ENCODE peak calls at places on chromosomes 12 and 14, in seven cellular contexts. One of them, this sample, is unnamed.

GRCh38 chr12:70695361-70696023 is 58.3 kb upstream of the PTPRB start:
- DNase-seq in cardiac muscle cell: no peak
- DNase-seq in uterus: no peak
- DNase-seq in heart right ventricle: no peak
- DNase-seq in transverse colon: no peak
- DNase-seq in thyroid gland: no peak
- DNase-seq in fibroblast of lung: no peak
- DNase-seq in this sample: no peak

GRCh38 chr14:51821822-51822221 is 38.6 kb upstream of the GNG2 start:
- DNase-seq in cardiac muscle cell: no peak
- DNase-seq in uterus: no peak
- DNase-seq in heart right ventricle: no peak
- DNase-seq in transverse colon: no peak
- DNase-seq in fibroblast of lung: peak; percentile 23
- DNase-seq in thyroid gland: no peak
- DNase-seq in this sample: no peak

GRCh38 chr12:93860659-93861373 is 183.6 kb downstream of the CRADD start:
- DNase-seq in heart right ventricle: no peak
- DNase-seq in fibroblast of lung: peak; percentile 32
- DNase-seq in uterus: no peak
- DNase-seq in cardiac muscle cell: no peak
- DNase-seq in transverse colon: no peak
- DNase-seq in thyroid gland: no peak
- DNase-seq in this sample: no peak

GRCh38 chr12:122847921-122848421 is 12.7 kb downstream of the HIP1R start:
- DNase-seq in fibroblast of lung: no peak
- DNase-seq in cardiac muscle cell: no peak
- DNase-seq in heart right ventricle: no peak
- DNase-seq in uterus: no peak
- DNase-seq in thyroid gland: peak; percentile 1
- DNase-seq in transverse colon: no peak
- DNase-seq in this sample: no peak

GRCh38 chr12:91576432-91576831 is 393.8 kb upstream of the DCN start:
- DNase-seq in thyroid gland: no peak
- DNase-seq in uterus: no peak
- DNase-seq in transverse colon: no peak
- DNase-seq in heart right ventricle: no peak
- DNase-seq in fibroblast of lung: no peak
- DNase-seq in cardiac muscle cell: no peak
- DNase-seq in this sample: no peak

GRCh38 chr14:54881761-54882401 is 20.7 kb downstream of the GCH1 start:
- DNase-seq in heart right ventricle: no peak
- DNase-seq in thyroid gland: no peak
- DNase-seq in transverse colon: no peak
- DNase-seq in uterus: no peak
- DNase-seq in fibroblast of lung: no peak
- DNase-seq in cardiac muscle cell: peak; percentile 69
- DNase-seq in this sample: no peak

GRCh38 chr14:96297000-96297399 is 41.0 kb downstream of the BDKRB1 start:
- DNase-seq in fibroblast of lung: peak; percentile 22
- DNase-seq in cardiac muscle cell: peak; percentile 30
- DNase-seq in transverse colon: no peak
- DNase-seq in heart right ventricle: no peak
- DNase-seq in uterus: no peak
- DNase-seq in thyroid gland: no peak
- DNase-seq in this sample: peak; percentile 49

GRCh38 chr14:20989787-20990600 is at the start of gene METTL17:
- DNase-seq in transverse colon: peak; percentile 92
- DNase-seq in fibroblast of lung: peak; percentile 98
- DNase-seq in uterus: peak; percentile 91
- DNase-seq in heart right ventricle: peak; percentile 87
- DNase-seq in cardiac muscle cell: peak; percentile 99
- DNase-seq in thyroid gland: peak; percentile 94
- DNase-seq in this sample: peak; percentile 99

GRCh38 chr14:101400815-101401214 is 160.5 kb upstream of the DIO3 start:
- DNase-seq in heart right ventricle: no peak
- DNase-seq in transverse colon: no peak
- DNase-seq in thyroid gland: no peak
- DNase-seq in uterus: no peak
- DNase-seq in cardiac muscle cell: peak; percentile 77
- DNase-seq in fibroblast of lung: no peak
- DNase-seq in this sample: no peak

GRCh38 chr14:104865069-104865630 is at the start of gene CEP170B:
- DNase-seq in thyroid gland: peak; percentile 52
- DNase-seq in cardiac muscle cell: peak; percentile 48
- DNase-seq in heart right ventricle: peak; percentile 57
- DNase-seq in transverse colon: no peak
- DNase-seq in fibroblast of lung: peak; percentile 28
- DNase-seq in uterus: no peak
- DNase-seq in this sample: peak; percentile 44

GRCh38 chr14:68239988-68240387 is 420.4 kb downstream of the RAD51B start:
- DNase-seq in heart right ventricle: no peak
- DNase-seq in thyroid gland: no peak
- DNase-seq in fibroblast of lung: peak; percentile 34
- DNase-seq in uterus: no peak
- DNase-seq in transverse colon: peak; percentile 50
- DNase-seq in cardiac muscle cell: no peak
- DNase-seq in this sample: no peak

GRCh38 chr12:91994208-91994797 is 151.3 kb downstream of the BTG1 start:
- DNase-seq in heart right ventricle: no peak
- DNase-seq in cardiac muscle cell: no peak
- DNase-seq in transverse colon: no peak
- DNase-seq in thyroid gland: no peak
- DNase-seq in fibroblast of lung: no peak
- DNase-seq in uterus: no peak
- DNase-seq in this sample: no peak

GRCh38 chr12:26058818-26059217 is 66.0 kb downstream of the BHLHE41 start:
- DNase-seq in thyroid gland: no peak
- DNase-seq in heart right ventricle: no peak
- DNase-seq in transverse colon: no peak
- DNase-seq in uterus: no peak
- DNase-seq in fibroblast of lung: peak; percentile 61
- DNase-seq in cardiac muscle cell: no peak
- DNase-seq in this sample: no peak

GRCh38 chr12:53212931-53213330 is 5.9 kb upstream of the ITGB7 start:
- DNase-seq in transverse colon: no peak
- DNase-seq in fibroblast of lung: no peak
- DNase-seq in cardiac muscle cell: no peak
- DNase-seq in thyroid gland: no peak
- DNase-seq in heart right ventricle: no peak
- DNase-seq in uterus: no peak
- DNase-seq in this sample: no peak
- H3K36me3 ChIP-seq in transverse colon: no peaks in the 10 kb centered on the region
- H3K36me3 ChIP-seq in fibroblast of lung: peaks cover 41% of the 10 kb centered on the region
- H3K36me3 ChIP-seq in cardiac muscle cell: peaks cover 4% of the 10 kb centered on the region
- H3K36me3 ChIP-seq in thyroid gland: peaks cover 43% of the 10 kb centered on the region
- H3K36me3 ChIP-seq in heart right ventricle: peaks cover 5% of the 10 kb centered on the region
- H3K36me3 ChIP-seq in uterus: no peaks in the 10 kb centered on the region
- H3K36me3 ChIP-seq in this sample: peaks cover 14% of the 10 kb centered on the region

DNA sequence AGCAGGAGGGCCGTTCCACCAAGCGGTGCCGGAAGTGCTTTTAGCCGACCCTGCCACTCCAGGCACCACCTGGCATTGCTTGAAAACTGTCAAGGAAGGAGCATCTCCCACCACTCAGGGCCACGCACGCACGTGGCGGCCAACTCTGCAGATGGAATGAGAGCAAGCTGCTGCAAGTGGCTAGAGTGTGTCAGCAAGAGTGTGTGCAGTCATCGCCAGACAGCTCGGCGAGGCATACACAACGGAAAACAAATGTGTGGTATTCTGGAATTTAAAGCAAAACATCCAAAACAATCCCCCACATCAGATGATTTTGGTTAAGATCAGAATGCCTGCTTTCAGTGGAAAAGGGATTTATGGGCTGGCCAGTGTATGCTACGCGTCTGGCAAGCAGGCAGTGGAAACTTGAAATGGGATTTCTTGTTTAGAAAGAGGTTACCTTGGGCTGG is 11.2 kb downstream of the CD9 start:
- DNase-seq in transverse colon: no peak
- DNase-seq in thyroid gland: no peak
- DNase-seq in heart right ventricle: no peak
- DNase-seq in fibroblast of lung: peak; percentile 95
- DNase-seq in cardiac muscle cell: no peak
- DNase-seq in uterus: no peak
- DNase-seq in this sample: no peak
- H3K27ac ChIP-seq in transverse colon: peak overlapping the region; percentile 93
- H3K27ac ChIP-seq in thyroid gland: peak overlapping the region; percentile 94
- H3K27ac ChIP-seq in heart right ventricle: no peak overlapping the region
- H3K27ac ChIP-seq in fibroblast of lung: peak overlapping the region; percentile 59
- H3K27ac ChIP-seq in cardiac muscle cell: no peak overlapping the region
- H3K27ac ChIP-seq in uterus: peak overlapping the region; percentile 95
- H3K27ac ChIP-seq in this sample: no peak overlapping the region

GRCh38 chr12:132006056-132006680 is 56.4 kb downstream of the EP400 start:
- DNase-seq in transverse colon: no peak
- DNase-seq in uterus: no peak
- DNase-seq in heart right ventricle: no peak
- DNase-seq in thyroid gland: no peak
- DNase-seq in fibroblast of lung: no peak
- DNase-seq in cardiac muscle cell: peak; percentile 3
- DNase-seq in this sample: no peak
- H3K36me3 ChIP-seq in transverse colon: no peaks in the 10 kb centered on the region
- H3K36me3 ChIP-seq in uterus: no peaks in the 10 kb centered on the region
- H3K36me3 ChIP-seq in heart right ventricle: no peaks in the 10 kb centered on the region
- H3K36me3 ChIP-seq in thyroid gland: peaks cover 22% of the 10 kb centered on the region
- H3K36me3 ChIP-seq in fibroblast of lung: peaks cover 3% of the 10 kb centered on the region
- H3K36me3 ChIP-seq in cardiac muscle cell: peaks cover 20% of the 10 kb centered on the region
- H3K36me3 ChIP-seq in this sample: peaks cover 57% of the 10 kb centered on the region

GRCh38 chr14:64728856-64729255 is 24.6 kb downstream of the PLEKHG3 start:
- DNase-seq in heart right ventricle: no peak
- DNase-seq in cardiac muscle cell: no peak
- DNase-seq in fibroblast of lung: no peak
- DNase-seq in transverse colon: no peak
- DNase-seq in uterus: no peak
- DNase-seq in thyroid gland: no peak
- DNase-seq in this sample: no peak
- H3K27ac ChIP-seq in heart right ventricle: peak overlapping the region; percentile 55
- H3K27ac ChIP-seq in cardiac muscle cell: no peak overlapping the region
- H3K27ac ChIP-seq in fibroblast of lung: no peak overlapping the region
- H3K27ac ChIP-seq in transverse colon: no peak overlapping the region
- H3K27ac ChIP-seq in uterus: peak overlapping the region; percentile 24
- H3K27ac ChIP-seq in thyroid gland: no peak overlapping the region
- H3K27ac ChIP-seq in this sample: no peak overlapping the region

DNA sequence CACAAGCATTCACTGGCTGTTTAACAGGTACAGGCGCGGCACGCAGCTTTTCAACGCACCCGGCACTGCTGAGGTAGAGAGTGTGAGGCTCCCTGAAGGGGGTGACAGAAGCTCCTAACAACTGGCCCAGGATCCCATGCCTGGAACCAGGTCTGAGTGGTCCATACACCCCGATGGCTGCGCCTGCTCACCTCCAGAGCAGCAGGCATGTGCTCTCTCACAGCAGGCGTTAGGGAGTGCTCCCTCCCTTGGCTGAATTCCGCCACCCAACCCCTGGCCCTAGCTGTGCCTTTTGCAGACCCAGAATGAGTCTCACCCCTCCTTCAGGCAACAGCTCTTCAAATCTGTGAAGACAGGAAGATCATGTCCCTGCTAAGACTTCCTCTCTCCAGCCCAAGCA is 86.1 kb downstream of the SETD3 start:
- DNase-seq in thyroid gland: no peak
- DNase-seq in fibroblast of lung: no peak
- DNase-seq in transverse colon: no peak
- DNase-seq in uterus: no peak
- DNase-seq in cardiac muscle cell: no peak
- DNase-seq in heart right ventricle: no peak
- DNase-seq in this sample: no peak
- H3K36me3 ChIP-seq in thyroid gland: peaks cover 23% of the 10 kb centered on the region
- H3K36me3 ChIP-seq in fibroblast of lung: peaks cover 1% of the 10 kb centered on the region
- H3K36me3 ChIP-seq in transverse colon: no peaks in the 10 kb centered on the region
- H3K36me3 ChIP-seq in uterus: no peaks in the 10 kb centered on the region
- H3K36me3 ChIP-seq in cardiac muscle cell: peaks cover 19% of the 10 kb centered on the region
- H3K36me3 ChIP-seq in heart right ventricle: no peaks in the 10 kb centered on the region
- H3K36me3 ChIP-seq in this sample: peaks cover 16% of the 10 kb centered on the region

DNA sequence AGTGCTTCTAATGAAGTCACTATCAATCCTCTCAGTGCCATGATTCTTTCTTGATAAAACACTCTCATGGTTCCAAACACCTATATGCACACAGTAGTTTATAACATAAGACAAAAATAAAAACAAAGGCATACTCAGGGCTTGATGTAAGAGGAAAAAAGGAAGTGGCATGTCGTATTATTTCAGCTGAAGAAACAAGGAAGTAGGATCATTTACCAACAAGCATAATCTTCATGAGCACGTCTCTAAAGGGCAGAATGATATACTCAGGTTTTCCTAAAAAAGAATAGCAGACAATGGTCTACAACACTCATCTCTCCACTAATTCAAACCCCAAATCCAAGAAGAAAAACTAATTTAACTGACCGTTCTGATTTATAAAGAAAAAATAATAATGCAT is 33.9 kb downstream of the NUMB start:
- DNase-seq in transverse colon: no peak
- DNase-seq in uterus: no peak
- DNase-seq in fibroblast of lung: no peak
- DNase-seq in cardiac muscle cell: peak; percentile 9
- DNase-seq in thyroid gland: no peak
- DNase-seq in heart right ventricle: no peak
- DNase-seq in this sample: no peak
- H3K27ac ChIP-seq in transverse colon: peak overlapping the region; percentile 58
- H3K27ac ChIP-seq in uterus: no peak overlapping the region
- H3K27ac ChIP-seq in fibroblast of lung: no peak overlapping the region
- H3K27ac ChIP-seq in cardiac muscle cell: peak overlapping the region; percentile 72
- H3K27ac ChIP-seq in thyroid gland: no peak overlapping the region
- H3K27ac ChIP-seq in heart right ventricle: peak overlapping the region; percentile 17
- H3K27ac ChIP-seq in this sample: no peak overlapping the region

GRCh38 chr12:121432740-121433476 is 33.0 kb downstream of the RNF34 start:
- DNase-seq in transverse colon: no peak
- DNase-seq in cardiac muscle cell: no peak
- DNase-seq in heart right ventricle: no peak
- DNase-seq in fibroblast of lung: no peak
- DNase-seq in thyroid gland: no peak
- DNase-seq in uterus: no peak
- DNase-seq in this sample: no peak
- H3K36me3 ChIP-seq in transverse colon: no peaks in the 10 kb centered on the region
- H3K36me3 ChIP-seq in cardiac muscle cell: peaks cover 47% of the 10 kb centered on the region
- H3K36me3 ChIP-seq in heart right ventricle: no peaks in the 10 kb centered on the region
- H3K36me3 ChIP-seq in fibroblast of lung: peaks cover 19% of the 10 kb centered on the region
- H3K36me3 ChIP-seq in thyroid gland: peaks cover 32% of the 10 kb centered on the region
- H3K36me3 ChIP-seq in uterus: no peaks in the 10 kb centered on the region
- H3K36me3 ChIP-seq in this sample: peaks cover 74% of the 10 kb centered on the region

GRCh38 chr12:124436366-124436765 is 131.0 kb downstream of the NCOR2 start:
- DNase-seq in heart right ventricle: no peak
- DNase-seq in uterus: peak; percentile 53
- DNase-seq in cardiac muscle cell: no peak
- DNase-seq in thyroid gland: no peak
- DNase-seq in transverse colon: no peak
- DNase-seq in fibroblast of lung: no peak
- DNase-seq in this sample: no peak
- H3K27ac ChIP-seq in heart right ventricle: peak overlapping the region; percentile 67
- H3K27ac ChIP-seq in uterus: peak overlapping the region; percentile 49
- H3K27ac ChIP-seq in cardiac muscle cell: no peak overlapping the region
- H3K27ac ChIP-seq in thyroid gland: no peak overlapping the region
- H3K27ac ChIP-seq in transverse colon: no peak overlapping the region
- H3K27ac ChIP-seq in fibroblast of lung: no peak overlapping the region
- H3K27ac ChIP-seq in this sample: no peak overlapping the region

This sample was measured in A673.